ENCODE peak calls at places on chromosome 21, in four cellular contexts. H is ELR, B is GM04504, Z is GM10248. T is an unnamed sample.

GRCh38 chr21:39209334-39209688 is 26.1 kb upstream of the PSMG1 start:
- DNase-seq in H (no peak), B (no peak), Z (no peak), T (no peak)

GRCh38 chr21:19540287-19540686 is 1136.7 kb upstream of the TMPRSS15 start:
- DNase-seq in H (no peak), B (no peak), Z (no peak), T (no peak)

GRCh38 chr21:18443085-18443484 is 39.5 kb upstream of the TMPRSS15 start:
- DNase-seq in H (no peak), B (no peak), Z (no peak), T (no peak)

GRCh38 chr21:31921079-31921478 is 48.3 kb downstream of the HUNK start:
- DNase-seq in H (peak), B (no peak), Z (no peak), T (peak)

GRCh38 chr21:37237764-37238163 is 29.4 kb downstream of the VPS26C start:
- DNase-seq in H (no peak), B (no peak), Z (no peak), T (no peak)

GRCh38 chr21:26945916-26946315 is 21.0 kb downstream of the ADAMTS5 start:
- DNase-seq in H (no peak), B (no peak), Z (no peak), T (no peak)

GRCh38 chr21:42160111-42160949 is 58.6 kb upstream of the ABCG1 start:
- DNase-seq in H (no peak), B (no peak), Z (no peak), T (no peak)

GRCh38 chr21:45995686-45996179 is 14.2 kb downstream of the COL6A1 start:
- DNase-seq in H (no peak), B (no peak), Z (no peak), T (no peak)

GRCh38 chr21:35291963-35292627 is 243.0 kb upstream of the RUNX1 start:
- DNase-seq in H (no peak), B (no peak), Z (no peak), T (no peak)

GRCh38 chr21:14815001-14815400 is 249.8 kb downstream of the NRIP1 start:
- DNase-seq in H (no peak), B (peak), Z (no peak), T (no peak)

GRCh38 chr21:35390013-35390776 is 341.1 kb upstream of the RUNX1 start:
- DNase-seq in H (peak), B (no peak), Z (no peak), T (no peak)

GRCh38 chr21:41247561-41247968 is 69.0 kb upstream of the FAM3B start:
- DNase-seq in H (no peak), B (no peak), Z (no peak), T (no peak)

GRCh38 chr21:35075546-35075945 is 26.4 kb upstream of the RUNX1 start:
- DNase-seq in H (peak), B (no peak), Z (no peak), T (no peak)

GRCh38 chr21:41817228-41817627 is 50.4 kb upstream of the RIPK4 start:
- DNase-seq in H (peak), B (peak), Z (peak), T (peak)

GRCh38 chr21:45975017-45975595 is 6.5 kb upstream of the COL6A1 start:
- DNase-seq in H (peak), B (no peak), Z (no peak), T (no peak)

GRCh38 chr21:24025101-24025500 is 1582.2 kb downstream of the MRPL39 start:
- DNase-seq in H (no peak), B (no peak), Z (no peak), T (no peak)

GRCh38 chr21:42980959-42981523 is 6.7 kb downstream of the PKNOX1 start:
- DNase-seq in H (no peak), B (no peak), Z (no peak), T (no peak)

GRCh38 chr21:29434081-29434480 is 135.4 kb downstream of the BACH1 start:
- DNase-seq in H (no peak), B (no peak), Z (no peak), T (no peak)

GRCh38 chr21:45169682-45170081 is 95.3 kb downstream of the ADARB1 start:
- DNase-seq in H (no peak), B (no peak), Z (no peak), T (no peak)

GRCh38 chr21:33025471-33026298 is at the start of gene OLIG2:
- DNase-seq in H (peak), B (no peak), Z (peak), T (no peak)

GRCh38 chr21:42613756-42614155 is 39.7 kb upstream of the PDE9A start:
- DNase-seq in H (no peak), B (no peak), Z (no peak), T (no peak)

GRCh38 chr21:15282666-15283065 is 217.9 kb upstream of the NRIP1 start:
- DNase-seq in H (no peak), B (no peak), Z (no peak), T (no peak)

GRCh38 chr21:45973475-45974072 is 8.0 kb upstream of the COL6A1 start:
- DNase-seq in H (peak), B (no peak), Z (peak), T (no peak)

GRCh38 chr21:32914424-32915070 is 111.2 kb upstream of the OLIG2 start:
- DNase-seq in H (no peak), B (no peak), Z (no peak), T (no peak)

GRCh38 chr21:41601573-41602371 is 93.8 kb upstream of the TMPRSS2 start:
- DNase-seq in H (peak), B (no peak), Z (no peak), T (no peak)

GRCh38 chr21:45013271-45013841 is 61.0 kb upstream of the ADARB1 start:
- DNase-seq in H (no peak), B (no peak), Z (no peak), T (no peak)

GRCh38 chr21:42956824-42957632 is 17.3 kb upstream of the PKNOX1 start:
- DNase-seq in H (no peak), B (no peak), Z (no peak), T (no peak)

GRCh38 chr21:38478782-38479181 is 19.5 kb downstream of the ERG start:
- DNase-seq in H (peak), B (no peak), Z (no peak), T (peak)

GRCh38 chr21:42862774-42863503 is 16.4 kb downstream of the WDR4 start:
- DNase-seq in H (no peak), B (no peak), Z (no peak), T (no peak)

GRCh38 chr21:41233913-41234312 is 66.0 kb downstream of the BACE2 start:
- DNase-seq in H (no peak), B (no peak), Z (no peak), T (no peak)

GRCh38 chr21:28215214-28215954 is 777.3 kb downstream of the LTN1 start:
- DNase-seq in H (peak), B (peak), Z (no peak), T (no peak)

GRCh38 chr21:44064852-44065403 is 42.3 kb upstream of the PWP2 start:
- DNase-seq in H (no peak), B (no peak), Z (no peak), T (no peak)

GRCh38 chr21:43609501-43610340 is 49.6 kb downstream of the HSF2BP start:
- DNase-seq in H (peak), B (no peak), Z (no peak), T (no peak)

GRCh38 chr21:29487154-29487553 is 188.4 kb downstream of the BACH1 start:
- DNase-seq in H (no peak), B (no peak), Z (no peak), T (no peak)

GRCh38 chr21:27426196-27426595 is 459.3 kb upstream of the ADAMTS5 start:
- DNase-seq in H (peak), B (no peak), Z (no peak), T (no peak)

GRCh38 chr21:43348801-43349261 is 78.1 kb downstream of the SIK1 start:
- DNase-seq in H (no peak), B (no peak), Z (no peak), T (no peak)

GRCh38 chr21:21159253-21159899 is 161.2 kb downstream of the NCAM2 start:
- DNase-seq in H (peak), B (no peak), Z (no peak), T (peak)

GRCh38 chr21:25421327-25422028 is 185.8 kb downstream of the MRPL39 start:
- DNase-seq in H (peak), B (peak), Z (peak), T (peak)

GRCh38 chr21:38323721-38324591 is 67.2 kb downstream of the KCNJ15 start:
- DNase-seq in H (peak), B (peak), Z (no peak), T (no peak)